ENCODE peak calls at places on chromosome 1, in seven cellular contexts. N, L, J, V, P, H and G are unnamed samples.
A peak's percentile ranks its signal among the peaks of the same experiment; 100 is the strongest.

GRCh38 chr1:32464716-32465540 is at the start of gene ZBTB8B:
- DNase-seq in L (peak; percentile 4), N (peak; percentile 48), V (peak; percentile 99), P (peak; percentile 94), J (peak; percentile 41), H (peak; percentile 95), G (no peak)

GRCh38 chr1:163263818-163264217 is 57.9 kb upstream of the NUF2 start:
- DNase-seq in L (no peak), N (no peak), V (no peak), H (no peak), J (no peak), P (no peak), G (no peak)

GRCh38 chr1:188433428-188433827 is 1604.7 kb downstream of the PLA2G4A start:
- DNase-seq in L (no peak), H (no peak), V (no peak), P (no peak), J (no peak), N (no peak), G (no peak)

GRCh38 chr1:191290441-191290840 is 812.8 kb upstream of the BRINP3 start:
- DNase-seq in V (no peak), H (no peak), P (no peak), J (no peak), N (no peak), L (no peak), G (no peak)

GRCh38 chr1:19678931-19679453 is 14.3 kb downstream of the HTR6 start:
- DNase-seq in L (no peak), P (no peak), H (no peak), V (no peak), N (no peak), J (no peak), G (no peak)

GRCh38 chr1:193346085-193346484 is 159.7 kb upstream of the B3GALT2 start:
- DNase-seq in P (no peak), H (no peak), V (no peak), N (no peak), L (no peak), J (no peak), G (no peak)

GRCh38 chr1:72111662-72112061 is 170.7 kb downstream of the NEGR1 start:
- DNase-seq in N (no peak), L (no peak), V (no peak), P (no peak), H (no peak), J (no peak), G (no peak)

GRCh38 chr1:230744382-230744781 is 2.8 kb upstream of the CAPN9 start:
- DNase-seq in V (no peak), H (no peak), J (no peak), P (no peak), L (no peak), N (no peak), G (no peak)

GRCh38 chr1:176843352-176844297 is 320.9 kb downstream of the ASTN1 start:
- DNase-seq in V (peak; percentile 37), H (peak; percentile 9), J (peak; percentile 26), P (no peak), L (no peak), N (peak; percentile 5), G (peak; percentile 7)

GRCh38 chr1:64757213-64757612 is 12.3 kb downstream of the RAVER2 start:
- DNase-seq in P (no peak), J (no peak), L (no peak), N (no peak), V (no peak), H (no peak), G (no peak)

GRCh38 chr1:32351859-32352745 is 10.2 kb downstream of the FAM229A start:
- DNase-seq in L (no peak), V (peak; percentile 70), N (no peak), H (peak; percentile 40), J (peak; percentile 55), P (no peak), G (no peak)

GRCh38 chr1:198880818-198881597 is 242.2 kb downstream of the PTPRC start:
- DNase-seq in L (no peak), N (peak; percentile 40), H (no peak), V (no peak), J (no peak), P (no peak), G (no peak)

GRCh38 chr1:40182956-40183710 is 21.9 kb downstream of the RLF start:
- DNase-seq in P (no peak), N (peak; percentile 44), V (no peak), L (no peak), J (no peak), H (no peak), G (peak; percentile 48)

GRCh38 chr1:168085401-168085872 is 51.3 kb downstream of the GPR161 start:
- DNase-seq in V (no peak), H (no peak), N (no peak), P (no peak), J (no peak), L (no peak), G (no peak)

GRCh38 chr1:119466419-119466818 is 40.6 kb upstream of the HSD3B1 start:
- DNase-seq in P (no peak), N (no peak), J (no peak), L (no peak), H (no peak), V (no peak), G (no peak)

GRCh38 chr1:89149229-89149628 is 23.3 kb upstream of the GBP2 start:
- DNase-seq in J (no peak), P (no peak), V (no peak), N (no peak), H (no peak), L (no peak), G (no peak)

GRCh38 chr1:20475002-20475401 is 11.0 kb downstream of the CAMK2N1 start:
- DNase-seq in P (no peak), L (no peak), H (no peak), V (no peak), J (no peak), N (no peak), G (no peak)

GRCh38 chr1:94772230-94772641 is 47.9 kb upstream of the SLC44A3 start:
- DNase-seq in H (no peak), L (no peak), N (no peak), V (no peak), P (no peak), J (no peak), G (no peak)

GRCh38 chr1:29398431-29398830 is 162.1 kb downstream of the PTPRU start:
- DNase-seq in J (no peak), P (peak; percentile 8), L (no peak), H (no peak), V (no peak), N (no peak), G (no peak)

GRCh38 chr1:172002725-172003345 is 161.5 kb downstream of the DNM3 start:
- DNase-seq in J (peak; percentile 59), P (no peak), N (peak; percentile 39), V (peak; percentile 20), L (peak; percentile 4), H (no peak), G (peak; percentile 55)

GRCh38 chr1:41795205-41795762 is 123.4 kb downstream of the HIVEP3 start:
- DNase-seq in L (no peak), J (peak; percentile 34), P (no peak), N (no peak), H (no peak), V (no peak), G (no peak)

GRCh38 chr1:159927887-159928431 is 2.7 kb upstream of the TAGLN2 start:
- DNase-seq in J (no peak), V (no peak), L (no peak), N (no peak), H (no peak), P (no peak), G (no peak)

GRCh38 chr1:58881471-58881994 is 97.7 kb upstream of the JUN start:
- DNase-seq in N (no peak), J (no peak), L (no peak), H (no peak), P (no peak), V (no peak), G (no peak)

GRCh38 chr1:92502247-92502646 is 15.5 kb upstream of the GFI1 start:
- DNase-seq in V (no peak), J (no peak), H (no peak), L (no peak), N (no peak), P (no peak), G (no peak)

GRCh38 chr1:159756397-159756796 is 24.4 kb upstream of the DUSP23 start:
- DNase-seq in N (no peak), H (no peak), J (no peak), L (no peak), P (no peak), V (no peak), G (no peak)

GRCh38 chr1:41541592-41541952 is 57.1 kb upstream of the EDN2 start:
- DNase-seq in V (no peak), P (no peak), H (no peak), N (no peak), J (no peak), L (no peak), G (no peak)

GRCh38 chr1:41501581-41501980 is 17.1 kb upstream of the EDN2 start:
- DNase-seq in V (no peak), N (no peak), J (no peak), H (no peak), P (no peak), L (no peak), G (no peak)

GRCh38 chr1:185578293-185578692 is 155.9 kb upstream of the HMCN1 start:
- DNase-seq in H (no peak), L (no peak), J (no peak), V (no peak), P (no peak), N (no peak), G (peak; percentile 11)